ENCODE peak calls at places on chromosomes 4 and X, in six cellular contexts. One of them, this sample, is unnamed.

GRCh38 chrX:153554519-153555167 is 37.2 kb downstream of the ATP2B3 start:
- DNase-seq in A549: peak; percentile 60
- DNase-seq in IMR-90: peak; percentile 31
- DNase-seq in tibial nerve: peak; percentile 41
- DNase-seq in transverse colon: peak; percentile 69
- DNase-seq in stomach: peak; percentile 61
- DNase-seq in this sample: peak; percentile 54

GRCh38 chr4:188295899-188296298 is 156.7 kb downstream of the TRIML1 start:
- DNase-seq in IMR-90: peak; percentile 70
- DNase-seq in stomach: no peak
- DNase-seq in transverse colon: no peak
- DNase-seq in tibial nerve: no peak
- DNase-seq in A549: no peak
- DNase-seq in this sample: no peak

GRCh38 chrX:74521961-74522833 is 92.2 kb downstream of the RLIM start:
- DNase-seq in transverse colon: no peak
- DNase-seq in stomach: no peak
- DNase-seq in tibial nerve: no peak
- DNase-seq in IMR-90: peak; percentile 64
- DNase-seq in A549: no peak
- DNase-seq in this sample: peak; percentile 44

GRCh38 chr4:186644737-186645261 is 78.9 kb downstream of the FAT1 start:
- DNase-seq in tibial nerve: no peak
- DNase-seq in transverse colon: no peak
- DNase-seq in A549: no peak
- DNase-seq in IMR-90: peak; percentile 40
- DNase-seq in stomach: no peak
- DNase-seq in this sample: peak; percentile 16

GRCh38 chr4:129747756-129748155 is 651.8 kb downstream of the C4orf33 start:
- DNase-seq in tibial nerve: no peak
- DNase-seq in A549: no peak
- DNase-seq in transverse colon: no peak
- DNase-seq in stomach: no peak
- DNase-seq in IMR-90: no peak
- DNase-seq in this sample: no peak

GRCh38 chr4:152094851-152095700 is 334.3 kb upstream of the GATB start:
- DNase-seq in tibial nerve: no peak
- DNase-seq in transverse colon: no peak
- DNase-seq in A549: no peak
- DNase-seq in IMR-90: peak; percentile 67
- DNase-seq in stomach: no peak
- DNase-seq in this sample: no peak

GRCh38 chr4:40292313-40292759 is 42.8 kb upstream of the CHRNA9 start:
- DNase-seq in stomach: no peak
- DNase-seq in A549: peak; percentile 20
- DNase-seq in tibial nerve: no peak
- DNase-seq in IMR-90: peak; percentile 12
- DNase-seq in transverse colon: no peak
- DNase-seq in this sample: no peak

GRCh38 chr4:4425696-4426095 is 38.8 kb downstream of the NSG1 start:
- DNase-seq in transverse colon: no peak
- DNase-seq in stomach: no peak
- DNase-seq in tibial nerve: no peak
- DNase-seq in IMR-90: no peak
- DNase-seq in A549: no peak
- DNase-seq in this sample: peak; percentile 16

GRCh38 chr4:336893-337142 is 796 bp upstream of the ZNF141 start:
- DNase-seq in stomach: no peak
- DNase-seq in A549: no peak
- DNase-seq in IMR-90: no peak
- DNase-seq in tibial nerve: peak; percentile 14
- DNase-seq in transverse colon: no peak
- DNase-seq in this sample: no peak

GRCh38 chr4:336099-336892 is 1.3 kb upstream of the ZNF141 start:
- DNase-seq in stomach: no peak
- DNase-seq in A549: no peak
- DNase-seq in IMR-90: no peak
- DNase-seq in transverse colon: peak; percentile 35
- DNase-seq in tibial nerve: no peak
- DNase-seq in this sample: peak; percentile 53

GRCh38 chr4:338759-339097 is 1.1 kb downstream of the ZNF141 start:
- DNase-seq in IMR-90: no peak
- DNase-seq in tibial nerve: no peak
- DNase-seq in stomach: no peak
- DNase-seq in transverse colon: no peak
- DNase-seq in A549: no peak
- DNase-seq in this sample: no peak

GRCh38 chr4:337143-337931 is at the start of gene ZNF141:
- DNase-seq in IMR-90: peak; percentile 96
- DNase-seq in stomach: peak; percentile 95
- DNase-seq in tibial nerve: peak; percentile 90
- DNase-seq in transverse colon: peak; percentile 97
- DNase-seq in A549: peak; percentile 94
- DNase-seq in this sample: peak; percentile 98

DNA sequence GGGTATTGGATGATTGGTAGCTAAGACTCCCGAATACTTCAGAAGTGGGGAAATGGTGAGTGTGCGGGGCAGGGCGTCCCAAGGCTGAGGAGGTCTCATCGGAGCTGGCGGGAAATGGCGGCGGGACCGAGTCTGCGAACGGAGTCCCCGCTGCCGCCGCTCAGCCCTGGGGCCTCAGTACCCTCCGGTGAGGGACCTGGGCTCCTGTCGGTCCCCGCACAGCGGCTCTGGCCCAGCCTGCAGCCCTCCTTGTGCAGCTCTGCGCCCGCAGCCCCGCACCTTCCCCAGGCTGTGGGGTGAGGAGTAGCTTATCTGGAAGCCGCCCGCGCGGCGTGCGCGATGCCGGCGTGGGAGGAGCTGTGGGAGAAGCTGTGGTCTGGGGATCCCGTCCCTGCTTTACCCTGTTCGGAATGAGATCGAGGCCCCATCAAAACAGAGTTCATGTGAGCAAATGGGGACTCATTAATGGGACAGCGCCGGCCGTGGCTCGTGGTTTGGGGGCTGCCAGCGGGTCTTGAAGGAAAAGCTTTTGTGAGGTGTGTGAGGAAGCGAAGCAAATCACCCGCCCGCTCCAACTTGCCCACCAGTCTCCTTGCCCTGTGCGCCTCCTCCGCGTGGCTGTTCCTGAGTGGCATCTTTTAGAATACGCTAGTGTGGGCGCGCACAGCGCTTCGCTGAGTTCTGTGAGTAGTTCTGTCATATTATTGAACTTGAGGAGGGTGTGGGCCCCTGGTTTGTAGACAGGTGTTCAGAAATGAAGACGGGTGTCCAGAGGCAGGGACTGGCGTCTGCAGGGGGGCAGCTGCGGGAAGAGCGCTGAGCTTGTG is 531 bp downstream of the ZNF141 start:
- DNase-seq in transverse colon: no peak
- DNase-seq in IMR-90: peak; percentile 36
- DNase-seq in stomach: peak; percentile 40
- DNase-seq in A549: peak; percentile 22
- DNase-seq in tibial nerve: peak; percentile 15
- DNase-seq in this sample: no peak
- TF ChIP-seq POLR2A in transverse colon: no peak
- TF ChIP-seq POLR2A in IMR-90: peak; percentile 5
- TF ChIP-seq POLR2A in stomach: no peak
- TF ChIP-seq POLR2A in A549: no peak
- TF ChIP-seq POLR2A in tibial nerve: no peak
- TF ChIP-seq POLR2A in this sample: no peak

GRCh38 chrX:95612350-95612749 is 1072.3 kb upstream of the DIAPH2 start:
- DNase-seq in IMR-90: no peak
- DNase-seq in transverse colon: no peak
- DNase-seq in A549: no peak
- DNase-seq in stomach: no peak
- DNase-seq in tibial nerve: no peak
- DNase-seq in this sample: no peak
- TF ChIP-seq CTCF in IMR-90: no peak
- TF ChIP-seq CTCF in transverse colon: no peak
- TF ChIP-seq CTCF in A549: no peak
- TF ChIP-seq CTCF in stomach: no peak
- TF ChIP-seq CTCF in tibial nerve: no peak
- TF ChIP-seq CTCF in this sample: no peak

GRCh38 chrX:119694601-119695534 is 1.9 kb upstream of the SEPTIN6 start:
- DNase-seq in tibial nerve: no peak
- DNase-seq in transverse colon: no peak
- DNase-seq in IMR-90: no peak
- DNase-seq in stomach: no peak
- DNase-seq in A549: peak; percentile 42
- DNase-seq in this sample: peak; percentile 22

GRCh38 chrX:119692241-119693031 is 532 bp downstream of the SEPTIN6 start:
- DNase-seq in tibial nerve: no peak
- DNase-seq in A549: peak; percentile 37
- DNase-seq in transverse colon: peak; percentile 47
- DNase-seq in stomach: peak; percentile 44
- DNase-seq in IMR-90: peak; percentile 48
- DNase-seq in this sample: peak; percentile 41

GRCh38 chrX:119693996-119694451 is 1.1 kb upstream of the SEPTIN6 start:
- DNase-seq in IMR-90: no peak
- DNase-seq in A549: no peak
- DNase-seq in transverse colon: peak; percentile 11
- DNase-seq in tibial nerve: no peak
- DNase-seq in stomach: no peak
- DNase-seq in this sample: no peak

GRCh38 chrX:119690921-119691716 is 1.8 kb downstream of the SEPTIN6 start:
- DNase-seq in A549: no peak
- DNase-seq in IMR-90: peak; percentile 51
- DNase-seq in transverse colon: peak; percentile 11
- DNase-seq in stomach: no peak
- DNase-seq in tibial nerve: no peak
- DNase-seq in this sample: no peak

DNA sequence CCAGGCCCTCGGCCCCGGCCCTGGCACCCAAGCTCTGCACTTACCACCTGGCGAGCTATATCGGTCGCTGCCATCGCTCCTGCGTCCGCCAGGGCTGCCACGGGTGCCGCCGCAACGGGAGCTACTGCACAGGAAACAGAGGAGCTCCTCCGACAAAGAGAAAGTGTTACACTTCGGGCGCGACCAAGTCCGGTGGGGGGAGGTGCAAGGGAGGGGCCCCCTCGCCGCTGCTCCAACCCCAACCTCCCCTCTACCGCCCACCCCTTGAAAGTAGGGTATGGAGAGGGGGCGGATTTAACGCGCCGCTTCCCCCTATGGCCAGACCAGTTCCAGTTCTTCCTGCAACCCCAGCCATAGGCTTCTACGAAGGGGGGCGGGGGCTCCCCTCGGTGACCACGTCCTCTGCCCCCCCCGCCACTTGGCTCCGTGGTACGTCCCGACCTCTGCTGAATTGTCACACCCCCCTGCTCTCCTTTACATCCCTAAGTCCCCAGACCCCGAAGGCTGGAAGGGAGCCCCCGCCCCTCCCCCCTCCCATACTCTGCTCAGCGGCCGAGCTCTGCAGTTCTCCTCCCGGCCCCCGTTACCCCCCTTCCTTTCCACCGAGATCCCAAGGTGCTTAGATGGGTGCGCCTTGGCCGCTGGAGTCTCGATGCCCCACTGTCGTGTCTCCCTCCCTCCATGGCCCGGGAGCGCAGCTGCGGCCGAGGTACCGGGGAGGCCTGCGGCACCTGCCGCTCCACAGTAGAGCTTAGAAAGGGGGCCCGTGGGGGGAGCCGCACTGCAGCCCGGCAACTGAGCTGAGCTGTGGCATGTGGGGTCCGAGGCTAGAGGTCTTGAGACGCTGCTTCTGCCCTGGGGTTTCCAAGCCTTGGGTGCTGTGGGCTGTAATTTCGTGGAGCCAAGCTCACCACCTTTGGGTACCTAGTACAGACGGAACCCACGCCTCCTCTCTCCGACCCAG is at the start of gene SEPTIN6:
- DNase-seq in A549: peak; percentile 75
- DNase-seq in IMR-90: peak; percentile 52
- DNase-seq in stomach: peak; percentile 72
- DNase-seq in transverse colon: peak; percentile 82
- DNase-seq in tibial nerve: peak; percentile 26
- DNase-seq in this sample: peak; percentile 77
- TF ChIP-seq POLR2A in A549: peak; percentile 35
- TF ChIP-seq POLR2A in IMR-90: peak; percentile 72
- TF ChIP-seq POLR2A in stomach: no peak
- TF ChIP-seq POLR2A in transverse colon: peak; percentile 78
- TF ChIP-seq POLR2A in tibial nerve: no peak
- TF ChIP-seq POLR2A in this sample: peak; percentile 49

GRCh38 chr4:2835978-2836377 is 7.7 kb upstream of the ADD1 start:
- DNase-seq in tibial nerve: peak; percentile 11
- DNase-seq in A549: no peak
- DNase-seq in IMR-90: no peak
- DNase-seq in transverse colon: peak; percentile 8
- DNase-seq in stomach: peak; percentile 19
- DNase-seq in this sample: no peak
- TF ChIP-seq CTCF in tibial nerve: no peak
- TF ChIP-seq CTCF in A549: no peak
- TF ChIP-seq CTCF in IMR-90: no peak
- TF ChIP-seq CTCF in transverse colon: no peak
- TF ChIP-seq CTCF in stomach: no peak
- TF ChIP-seq CTCF in this sample: no peak